ENCODE peak calls at places on chromosomes 5 and 9, in nine cellular contexts. T, V, E, M, A, J, Y, F and S are unnamed samples.

GRCh38 chr9:3946840-3947239 is 353.0 kb downstream of the GLIS3 start:
- DNase-seq in M (no peak), Y (no peak), F (no peak), E (no peak), A (no peak), T (no peak), V (no peak), J (no peak), S (no peak)

GRCh38 chr5:176952531-176953193 is 53.5 kb upstream of the HK3 start:
- DNase-seq in M (no peak), J (no peak), A (no peak), E (no peak), F (no peak), T (no peak), Y (no peak), V (no peak), S (no peak)

GRCh38 chr5:93311825-93312224 is 269.2 kb downstream of the NR2F1-AS1 start:
- DNase-seq in J (no peak), E (no peak), T (no peak), Y (no peak), A (no peak), M (no peak), F (no peak), V (no peak), S (no peak)

GRCh38 chr5:78537821-78538220 is 110.8 kb downstream of the LHFPL2 start:
- DNase-seq in M (peak), A (no peak), V (no peak), T (no peak), E (peak), F (peak), J (peak), Y (no peak), S (peak)

GRCh38 chr9:97781902-97782301 is 71.1 kb upstream of the FOXE1 start:
- DNase-seq in M (no peak), F (no peak), A (no peak), Y (no peak), E (no peak), J (no peak), T (no peak), V (no peak), S (no peak)

GRCh38 chr9:121561385-121562222 is 62.0 kb upstream of the GGTA1 start:
- DNase-seq in E (no peak), A (no peak), F (no peak), T (no peak), J (no peak), M (no peak), V (no peak), Y (no peak), S (no peak)

GRCh38 chr5:102312586-102312985 is 16.5 kb upstream of the SLCO4C1 start:
- DNase-seq in Y (no peak), J (no peak), V (no peak), T (no peak), M (no peak), A (no peak), E (no peak), F (peak), S (no peak)

GRCh38 chr5:13189532-13189931 is 755.0 kb downstream of the DNAH5 start:
- DNase-seq in J (no peak), Y (no peak), A (no peak), T (no peak), E (no peak), F (no peak), V (no peak), M (no peak), S (no peak)

GRCh38 chr5:40746703-40747102 is 9.1 kb downstream of the TTC33 start:
- DNase-seq in M (no peak), V (no peak), T (no peak), F (peak), A (no peak), E (no peak), J (no peak), Y (no peak), S (no peak)

GRCh38 chr9:117492476-117492875 is 77.6 kb upstream of the ASTN2 start:
- DNase-seq in E (no peak), F (no peak), Y (no peak), A (no peak), V (no peak), J (no peak), T (no peak), M (no peak), S (no peak)